ENCODE peak calls at places on chromosomes 3 and 15, in six cellular contexts. Z is stomach, S is colonic mucosa, G is cardiac muscle cell, N is neural progenitor cell, Y is A549. T is an unnamed sample.

GRCh38 chr3:59263152-59263551 is 213.3 kb upstream of the CFAP20DC start:
- DNase-seq in Z (no peak), S (no peak), G (no peak), N (no peak), Y (no peak), T (no peak)

GRCh38 chr15:83449928-83450501 is 2.9 kb downstream of the SH3GL3 start:
- DNase-seq in Z (no peak), S (no peak), G (no peak), N (no peak), Y (no peak), T (no peak)

GRCh38 chr3:100875239-100875638 is 118.0 kb downstream of the ABI3BP start:
- DNase-seq in Z (peak), S (peak), G (no peak), N (no peak), Y (no peak), T (no peak)

GRCh38 chr3:101829066-101829830 is 20.1 kb upstream of the NFKBIZ start:
- DNase-seq in Z (peak), S (peak), G (no peak), N (peak), Y (no peak), T (peak)

GRCh38 chr3:35946857-35947514 is 307.7 kb downstream of the ARPP21 start:
- DNase-seq in Z (no peak), S (peak), G (no peak), N (no peak), Y (no peak), T (no peak)

GRCh38 chr15:42080585-42081462 is 13.5 kb downstream of the PLA2G4D start:
- DNase-seq in Z (peak), S (no peak), G (no peak), N (peak), Y (no peak), T (peak)

GRCh38 chr3:126569390-126569975 is 10.8 kb upstream of the C3orf22 start:
- DNase-seq in Z (no peak), S (no peak), G (no peak), N (no peak), Y (no peak), T (no peak)

GRCh38 chr15:74127954-74128784 is 2.2 kb upstream of the ISLR2 start:
- DNase-seq in Z (no peak), S (no peak), G (peak), N (peak), Y (peak), T (no peak)

GRCh38 chr3:58049143-58049785 is 41.0 kb downstream of the FLNB start:
- DNase-seq in Z (peak), S (peak), G (peak), N (peak), Y (peak), T (no peak)

GRCh38 chr15:45429974-45430792 is 51.8 kb upstream of the GATM start:
- DNase-seq in Z (peak), S (peak), G (peak), N (peak), Y (peak), T (no peak)

GRCh38 chr3:194522579-194523046 is 35.8 kb upstream of the ATP13A3 start:
- DNase-seq in Z (no peak), S (no peak), G (no peak), N (no peak), Y (peak), T (no peak)

GRCh38 chr3:159859836-159860235 is 128.8 kb upstream of the IL12A start:
- DNase-seq in Z (no peak), S (no peak), G (no peak), N (no peak), Y (no peak), T (no peak)

GRCh38 chr3:86563358-86563970 is 427.5 kb downstream of the VGLL3 start:
- DNase-seq in Z (no peak), S (no peak), G (peak), N (peak), Y (peak), T (no peak)

GRCh38 chr3:97882975-97883598 is 61.3 kb downstream of the CRYBG3 start:
- DNase-seq in Z (peak), S (no peak), G (no peak), N (no peak), Y (peak), T (no peak)

GRCh38 chr3:25325229-25325628 is 102.8 kb upstream of the RARB start:
- DNase-seq in Z (no peak), S (no peak), G (no peak), N (no peak), Y (no peak), T (no peak)

GRCh38 chr3:31166249-31166885 is 271.9 kb upstream of the GADL1 start:
- DNase-seq in Z (peak), S (no peak), G (no peak), N (peak), Y (peak), T (no peak)

GRCh38 chr15:31171731-31172130 is 70.2 kb upstream of the TRPM1 start:
- DNase-seq in Z (no peak), S (no peak), G (no peak), N (no peak), Y (no peak), T (no peak)

GRCh38 chr15:76195506-76196285 is 115.6 kb downstream of the ETFA start:
- DNase-seq in Z (no peak), S (no peak), G (no peak), N (no peak), Y (no peak), T (no peak)

GRCh38 chr3:10638466-10638865 is 133.1 kb upstream of the ATP2B2 start:
- DNase-seq in Z (no peak), S (no peak), G (no peak), N (no peak), Y (no peak), T (no peak)

GRCh38 chr15:75148293-75148692 is 53.4 kb upstream of the C15orf39 start:
- DNase-seq in Z (no peak), S (no peak), G (no peak), N (no peak), Y (no peak), T (no peak)

GRCh38 chr3:156685198-156685597 is 10.8 kb downstream of the TIPARP start:
- DNase-seq in Z (no peak), S (no peak), G (no peak), N (peak), Y (peak), T (no peak)

GRCh38 chr3:193734737-193735366 is 141.8 kb downstream of the OPA1 start:
- DNase-seq in Z (no peak), S (no peak), G (no peak), N (no peak), Y (no peak), T (no peak)

GRCh38 chr3:128439226-128439625 is 27.5 kb downstream of the DNAJB8 start:
- DNase-seq in Z (no peak), S (no peak), G (no peak), N (no peak), Y (no peak), T (no peak)

GRCh38 chr3:49803464-49804140 is 541 bp downstream of the INKA1 start:
- DNase-seq in Z (no peak), S (no peak), G (no peak), N (peak), Y (no peak), T (peak)

GRCh38 chr15:37933685-37934084 is 755 bp upstream of the TMCO5A start:
- DNase-seq in Z (no peak), S (no peak), G (no peak), N (no peak), Y (no peak), T (no peak)

GRCh38 chr3:178181784-178182183 is 354.5 kb upstream of the KCNMB2 start:
- DNase-seq in Z (no peak), S (no peak), G (no peak), N (no peak), Y (no peak), T (no peak)

GRCh38 chr15:80163217-80163616 is 10.4 kb downstream of the FAH start:
- DNase-seq in Z (no peak), S (no peak), G (no peak), N (no peak), Y (no peak), T (peak)

GRCh38 chr3:37542772-37543449 is 318.8 kb upstream of the CTDSPL start:
- DNase-seq in Z (no peak), S (no peak), G (no peak), N (no peak), Y (no peak), T (no peak)

GRCh38 chr15:85583404-85584390 is 203.3 kb downstream of the AKAP13 start:
- DNase-seq in Z (peak), S (peak), G (no peak), N (peak), Y (peak), T (no peak)

GRCh38 chr3:135576786-135577185 is 388.7 kb upstream of the PPP2R3A start:
- DNase-seq in Z (no peak), S (no peak), G (no peak), N (no peak), Y (no peak), T (no peak)

GRCh38 chr3:127831723-127832172 is 9.4 kb upstream of the MGLL start:
- DNase-seq in Z (peak), S (peak), G (peak), N (peak), Y (peak), T (no peak)

GRCh38 chr3:188889070-188889491 is 282.7 kb upstream of the TPRG1 start:
- DNase-seq in Z (no peak), S (no peak), G (no peak), N (no peak), Y (no peak), T (no peak)

GRCh38 chr3:188884299-188885043 is 287.3 kb upstream of the TPRG1 start:
- DNase-seq in Z (no peak), S (no peak), G (no peak), N (no peak), Y (no peak), T (no peak)

GRCh38 chr3:188890572-188891270 is 281.1 kb upstream of the TPRG1 start:
- DNase-seq in Z (no peak), S (no peak), G (no peak), N (no peak), Y (no peak), T (no peak)

GRCh38 chr3:188888321-188889056 is 283.3 kb upstream of the TPRG1 start:
- DNase-seq in Z (no peak), S (no peak), G (no peak), N (no peak), Y (no peak), T (no peak)
- H3K27ac ChIP-seq in Z (no peak), S (no peak), G (no peak), N (no peak), Y (no peak), T (peak)

DNA sequence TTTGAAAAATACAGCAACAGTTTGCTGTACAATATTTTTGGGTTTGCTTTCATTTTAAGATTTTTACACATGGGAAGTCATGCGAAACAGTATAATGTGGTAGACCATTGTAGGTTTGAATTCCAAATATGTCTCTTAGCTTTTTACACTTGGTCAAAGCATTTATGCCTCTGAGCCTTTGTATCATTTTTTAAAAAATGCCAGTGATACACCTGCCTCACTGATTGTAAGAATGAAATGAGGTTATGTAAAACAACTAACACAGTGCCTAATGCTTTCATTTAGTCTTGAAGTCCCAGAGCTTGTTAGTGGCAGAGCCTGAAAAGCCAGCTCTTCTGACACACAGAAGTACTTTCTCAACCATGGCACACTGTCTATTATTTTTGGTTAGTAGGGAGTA is 202.0 kb downstream of the UBE2E2 start:
- DNase-seq in Z (no peak), S (no peak), G (no peak), N (no peak), Y (no peak), T (no peak)
- H3K4me3 ChIP-seq in Z (no peak), S (no peak), G (no peak), N (no peak), Y (no peak), T (no peak)

GRCh38 chr3:143138948-143139347 is 19.4 kb downstream of the CHST2 start:
- DNase-seq in Z (no peak), S (no peak), G (no peak), N (no peak), Y (no peak), T (no peak)

GRCh38 chr3:143132246-143132980 is 12.8 kb downstream of the CHST2 start:
- DNase-seq in Z (no peak), S (no peak), G (no peak), N (no peak), Y (no peak), T (no peak)

GRCh38 chr3:143137637-143138036 is 18.1 kb downstream of the CHST2 start:
- DNase-seq in Z (no peak), S (no peak), G (no peak), N (no peak), Y (no peak), T (no peak)

GRCh38 chr3:143134446-143134845 is 14.9 kb downstream of the CHST2 start:
- DNase-seq in Z (no peak), S (no peak), G (no peak), N (no peak), Y (no peak), T (no peak)

GRCh38 chr3:143135150-143135549 is 15.6 kb downstream of the CHST2 start:
- DNase-seq in Z (no peak), S (no peak), G (no peak), N (no peak), Y (peak), T (no peak)
- TF ChIP-seq CTCF in Z (no peak), S (no peak), G (peak), N (no peak), Y (no peak), T (no peak)

DNA sequence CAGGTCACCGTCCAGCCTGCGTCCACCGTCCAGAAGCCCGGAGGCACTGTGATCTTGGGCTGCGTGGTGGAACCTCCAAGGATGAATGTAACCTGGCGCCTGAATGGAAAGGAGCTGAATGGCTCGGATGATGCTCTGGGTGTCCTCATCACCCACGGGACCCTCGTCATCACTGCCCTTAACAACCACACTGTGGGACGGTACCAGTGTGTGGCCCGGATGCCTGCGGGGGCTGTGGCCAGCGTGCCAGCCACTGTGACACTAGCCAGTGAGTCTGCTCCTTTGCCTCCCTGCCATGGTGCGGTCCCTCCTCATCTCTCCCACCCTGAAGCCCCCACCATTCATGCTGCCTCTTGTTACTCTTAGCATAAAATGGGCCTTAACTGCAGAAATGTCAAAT is 39.2 kb downstream of the BOC start:
- DNase-seq in Z (no peak), S (no peak), G (no peak), N (no peak), Y (no peak), T (no peak)
- H3K27ac ChIP-seq in Z (no peak), S (no peak), G (no peak), N (no peak), Y (no peak), T (no peak)

GRCh38 chr3:119326976-119327375 is 32.8 kb downstream of the ARHGAP31 start:
- DNase-seq in Z (no peak), S (no peak), G (no peak), N (no peak), Y (no peak), T (no peak)

GRCh38 chr3:119322523-119323400 is 28.6 kb downstream of the ARHGAP31 start:
- DNase-seq in Z (peak), S (peak), G (peak), N (peak), Y (peak), T (peak)

GRCh38 chr3:119323401-119324107 is 29.4 kb downstream of the ARHGAP31 start:
- DNase-seq in Z (no peak), S (no peak), G (no peak), N (no peak), Y (no peak), T (no peak)

GRCh38 chr3:119322021-119322522 is 27.9 kb downstream of the ARHGAP31 start:
- DNase-seq in Z (no peak), S (no peak), G (no peak), N (no peak), Y (no peak), T (no peak)

DNA sequence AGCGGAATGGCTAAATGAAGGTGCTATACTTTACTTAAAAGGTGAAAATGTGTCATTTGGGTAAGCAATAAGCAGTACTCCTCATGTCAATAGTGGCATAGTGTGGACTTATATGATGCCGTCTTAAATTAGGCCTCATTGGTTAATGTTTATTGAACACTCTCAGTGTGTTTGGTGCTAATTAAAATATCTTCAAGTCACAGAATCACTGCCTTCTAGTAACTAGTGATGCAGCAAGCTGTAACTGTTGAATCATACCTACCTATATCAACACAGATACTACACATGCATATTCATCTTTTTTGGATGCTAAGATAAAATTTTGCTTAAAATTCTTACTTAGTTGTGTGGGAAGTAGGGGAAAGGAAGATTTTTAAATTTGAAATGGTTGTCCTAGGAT is 30.7 kb downstream of the ARHGAP31 start:
- DNase-seq in Z (no peak), S (no peak), G (no peak), N (no peak), Y (no peak), T (no peak)
- H3K4me3 ChIP-seq in Z (no peak), S (no peak), G (no peak), N (no peak), Y (no peak), T (no peak)

GRCh38 chr3:181692850-181693154 is 18.9 kb upstream of the SOX2 start:
- DNase-seq in Z (no peak), S (no peak), G (no peak), N (peak), Y (no peak), T (no peak)

GRCh38 chr3:181695661-181696491 is 15.8 kb upstream of the SOX2 start:
- DNase-seq in Z (peak), S (no peak), G (peak), N (peak), Y (no peak), T (no peak)

GRCh38 chr3:181693280-181693679 is 18.4 kb upstream of the SOX2 start:
- DNase-seq in Z (no peak), S (no peak), G (no peak), N (no peak), Y (no peak), T (no peak)

GRCh38 chr3:181696641-181697230 is 15.0 kb upstream of the SOX2 start:
- DNase-seq in Z (no peak), S (no peak), G (no peak), N (no peak), Y (no peak), T (no peak)

GRCh38 chr3:181694805-181695660 is 16.7 kb upstream of the SOX2 start:
- DNase-seq in Z (peak), S (no peak), G (peak), N (peak), Y (no peak), T (no peak)
- TF ChIP-seq CTCF in Z (no peak), S (no peak), G (peak), N (peak), Y (no peak), T (no peak)

GRCh38 chr15:88904257-88904807 is 8.8 kb downstream of the MFGE8 start:
- DNase-seq in Z (no peak), S (no peak), G (no peak), N (no peak), Y (no peak), T (peak)

GRCh38 chr15:88906551-88906950 is 6.6 kb downstream of the MFGE8 start:
- DNase-seq in Z (no peak), S (no peak), G (no peak), N (no peak), Y (no peak), T (peak)

GRCh38 chr15:88904808-88905327 is 8.3 kb downstream of the MFGE8 start:
- DNase-seq in Z (peak), S (peak), G (peak), N (peak), Y (peak), T (peak)

GRCh38 chr15:88906130-88906529 is 7.0 kb downstream of the MFGE8 start:
- DNase-seq in Z (no peak), S (no peak), G (no peak), N (no peak), Y (no peak), T (no peak)

DNA sequence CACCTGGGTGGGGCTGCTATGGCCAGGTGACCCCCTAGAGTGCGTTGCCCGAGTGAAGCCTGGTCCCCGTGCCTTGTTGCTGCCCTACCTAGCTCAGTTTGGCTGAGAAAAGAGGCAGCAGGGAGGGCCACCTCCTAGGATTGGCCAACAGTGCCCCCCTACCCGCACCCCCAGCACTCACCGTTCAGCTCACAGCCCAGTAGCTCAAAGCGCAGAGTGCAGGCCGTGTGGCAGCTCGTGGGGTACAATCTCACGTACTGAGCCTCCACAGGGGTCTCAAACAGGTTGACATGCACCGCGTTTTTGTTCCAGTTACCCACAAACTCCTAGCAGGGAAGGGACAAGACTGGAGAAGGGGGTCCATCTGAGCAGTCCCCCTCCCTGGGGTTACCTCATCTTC is 7.6 kb downstream of the MFGE8 start:
- DNase-seq in Z (no peak), S (no peak), G (no peak), N (no peak), Y (no peak), T (peak)
- H3K27ac ChIP-seq in Z (no peak), S (no peak), G (peak), N (no peak), Y (peak), T (peak)

T was measured in coronary artery.